ENCODE peak calls at places on chromosomes 3 and 15, in ten cellular contexts. U is PC-9; K is NCI-H2081; V is nephron progenitor cell; B is effector CD4-positive, alpha-beta T cell; T is NCI-H1092 treated with DMSO at 0.1 percent for 48 hours; I is myocyte; H is pancreas; E is activated T-cell treated with anti-CD3 and anti-CD28 coated beads for 24 hours; D is Right ventricle myocardium superior. Q is an unnamed sample.

GRCh38 chr3:32236377-32236776 is 2.1 kb upstream of the CMTM8 start:
- DNase-seq in I (no peak), B (no peak), U (no peak), H (no peak), T (no peak), E (no peak), D (no peak), K (no peak), V (no peak), Q (no peak)

GRCh38 chr15:101542306-101543025 is 53.0 kb upstream of the PCSK6 start:
- DNase-seq in U (no peak), B (no peak), H (no peak), V (no peak), I (no peak), T (no peak), E (no peak), K (no peak), D (no peak), Q (no peak)

GRCh38 chr15:26883466-26883865 is 16.6 kb downstream of the GABRA5 start:
- DNase-seq in H (no peak), K (no peak), V (no peak), I (no peak), T (no peak), U (no peak), D (no peak), B (no peak), E (no peak), Q (no peak)

GRCh38 chr3:71873093-71873611 is 88.2 kb upstream of the PROK2 start:
- DNase-seq in B (no peak), V (no peak), I (no peak), H (no peak), K (no peak), U (no peak), E (no peak), D (no peak), T (no peak), Q (no peak)

GRCh38 chr3:123723527-123724168 is 138.8 kb upstream of the HACD2 start:
- DNase-seq in D (no peak), H (no peak), I (peak), B (no peak), U (peak), T (peak), K (peak), V (peak), E (peak), Q (peak)

GRCh38 chr3:36372534-36372935 is 7.8 kb upstream of the STAC start:
- DNase-seq in U (no peak), T (no peak), B (no peak), E (no peak), V (no peak), K (no peak), D (no peak), H (no peak), I (peak), Q (no peak)

GRCh38 chr3:185846041-185846440 is 21.2 kb upstream of the IGF2BP2 start:
- DNase-seq in T (no peak), D (no peak), I (peak), E (no peak), K (no peak), B (no peak), V (no peak), U (no peak), H (no peak), Q (no peak)

GRCh38 chr15:45521596-45522167 is 873 bp downstream of the SLC30A4 start:
- DNase-seq in K (no peak), E (no peak), I (no peak), U (no peak), T (peak), V (no peak), D (no peak), H (no peak), B (no peak), Q (no peak)

GRCh38 chr3:45664558-45664957 is 24.6 kb upstream of the SACM1L start:
- DNase-seq in E (peak), V (no peak), D (no peak), T (no peak), B (peak), U (no peak), K (no peak), I (no peak), H (no peak), Q (no peak)

GRCh38 chr3:66858656-66859381 is 139.3 kb upstream of the KBTBD8 start:
- DNase-seq in E (no peak), K (no peak), U (no peak), D (no peak), V (no peak), B (no peak), I (no peak), H (no peak), T (no peak), Q (no peak)

GRCh38 chr3:78846688-78847087 is 921.1 kb downstream of the ROBO1 start:
- DNase-seq in D (no peak), H (no peak), V (no peak), I (peak), T (no peak), U (no peak), E (no peak), B (no peak), K (no peak), Q (no peak)

GRCh38 chr3:178203152-178203551 is 333.1 kb upstream of the KCNMB2 start:
- DNase-seq in I (peak), B (no peak), H (no peak), T (no peak), D (no peak), U (no peak), V (no peak), E (no peak), K (no peak), Q (no peak)

GRCh38 chr15:35907507-35907906 is 361.5 kb upstream of the DPH6 start:
- DNase-seq in B (no peak), K (no peak), I (no peak), T (no peak), U (no peak), E (no peak), V (no peak), H (no peak), D (no peak), Q (no peak)

GRCh38 chr15:60933914-60934885 is 294.9 kb downstream of the RORA start:
- DNase-seq in E (no peak), U (no peak), B (no peak), D (no peak), K (peak), H (no peak), V (no peak), I (no peak), T (peak), Q (no peak)

GRCh38 chr15:76752549-76752948 is 152.6 kb downstream of the SCAPER start:
- DNase-seq in I (no peak), H (no peak), K (no peak), E (peak), B (no peak), U (no peak), V (no peak), D (no peak), T (no peak), Q (no peak)

Q was measured in NCI-H1694 treated with DMSO at 0.1 percent for 48 hours.